ENCODE peak calls at places on chromosomes 6 and 20, in five cellular contexts. I is NB4, A is A673, U is GM23248, P is SJCRH30. C is an unnamed sample.

GRCh38 chr20:50977066-50978045 is 18.7 kb downstream of the MOCS3 start:
- DNase-seq in I (no peak), A (no peak), U (no peak), P (no peak), C (no peak)

GRCh38 chr20:23664954-23665353 is 23.9 kb downstream of the CST4 start:
- DNase-seq in I (no peak), A (no peak), U (no peak), P (no peak), C (no peak)

GRCh38 chr6:41371461-41371991 is 36.1 kb downstream of the NCR2 start:
- DNase-seq in I (peak; percentile 22), A (peak; percentile 52), U (peak; percentile 70), P (no peak), C (peak; percentile 89)

GRCh38 chr6:154410619-154411044 is 54.0 kb upstream of the IPCEF1 start:
- DNase-seq in I (no peak), A (peak; percentile 88), U (peak; percentile 95), P (peak; percentile 60), C (peak; percentile 67)

GRCh38 chr20:20318318-20319161 is 49.4 kb upstream of the INSM1 start:
- DNase-seq in I (peak; percentile 93), A (no peak), U (peak; percentile 21), P (no peak), C (no peak)

GRCh38 chr6:143842468-143842901 is 653 bp upstream of the LTV1 start:
- DNase-seq in I (no peak), A (no peak), U (peak; percentile 71), P (no peak), C (no peak)

GRCh38 chr6:105900120-105900937 is 185.8 kb upstream of the PRDM1 start:
- DNase-seq in I (peak; percentile 34), A (no peak), U (peak; percentile 90), P (no peak), C (peak; percentile 34)

GRCh38 chr6:169424821-169425240 is 171.2 kb upstream of the THBS2 start:
- DNase-seq in I (peak; percentile 54), A (no peak), U (peak; percentile 84), P (no peak), C (no peak)

GRCh38 chr6:124780621-124781020 is 181.6 kb upstream of the RNF217 start:
- DNase-seq in I (no peak), A (peak; percentile 79), U (peak; percentile 5), P (no peak), C (no peak)

GRCh38 chr20:50281831-50282591 is 91.4 kb downstream of the CEBPB start:
- DNase-seq in I (no peak), A (no peak), U (no peak), P (no peak), C (peak; percentile 55)

GRCh38 chr20:53723045-53723444 is 129.4 kb upstream of the ZNF217 start:
- DNase-seq in I (no peak), A (no peak), U (no peak), P (no peak), C (no peak)

GRCh38 chr6:53741001-53741400 is 53.8 kb upstream of the LRRC1 start:
- DNase-seq in I (no peak), A (no peak), U (no peak), P (no peak), C (no peak)

GRCh38 chr6:2749972-2750600 is 636 bp downstream of the MYLK4 start:
- DNase-seq in I (peak; percentile 82), A (peak; percentile 78), U (peak; percentile 61), P (peak; percentile 56), C (peak; percentile 49)

GRCh38 chr6:38311201-38311600 is 328.5 kb downstream of the BTBD9 start:
- DNase-seq in I (no peak), A (no peak), U (no peak), P (no peak), C (no peak)

GRCh38 chr20:58174708-58175287 is 53.7 kb downstream of the ANKRD60 start:
- DNase-seq in I (no peak), A (no peak), U (peak; percentile 55), P (peak; percentile 85), C (no peak)

GRCh38 chr6:161439093-161439492 is 165.2 kb upstream of the AGPAT4 start:
- DNase-seq in I (no peak), A (peak; percentile 48), U (peak; percentile 98), P (peak; percentile 91), C (no peak)

DNA sequence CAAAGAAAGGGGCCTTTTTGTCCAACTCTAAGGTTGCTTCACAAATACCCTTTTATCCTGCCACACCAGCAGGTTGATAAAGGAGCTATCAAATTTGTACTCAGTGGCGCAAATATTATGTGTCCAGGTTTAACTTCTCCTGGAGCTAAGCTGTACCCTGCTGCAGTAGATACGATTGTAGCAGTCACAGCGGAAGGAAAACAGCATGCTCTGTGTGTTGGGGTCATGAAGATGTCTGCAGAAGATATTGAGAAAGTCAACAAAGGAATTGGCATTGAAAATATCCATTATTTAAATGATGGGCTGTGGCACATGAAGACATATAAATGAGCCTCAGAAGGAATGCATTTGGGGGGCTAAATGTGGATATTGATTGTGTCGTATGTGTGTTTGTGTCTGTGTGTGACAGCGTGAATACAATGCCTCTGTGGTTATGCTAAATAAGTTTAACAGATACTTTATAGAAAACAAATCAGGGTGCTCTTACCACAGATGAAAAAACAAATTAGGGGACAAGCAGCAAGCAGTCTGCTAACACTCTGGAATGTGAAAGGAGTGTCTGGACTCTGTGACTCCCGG is 33.6 kb downstream of the HM13 start:
- DNase-seq in I (no peak), A (no peak), U (no peak), P (no peak), C (no peak)
- H3K4me3 ChIP-seq in I (peak overlapping the region; percentile 98), A (peak overlapping the region; percentile 60), U (peak overlapping the region; percentile 66), P (peak overlapping the region; percentile 62), C (peak overlapping the region; percentile 42)

GRCh38 chr6:44043036-44043478 is 84.2 kb downstream of the MRPL14 start:
- DNase-seq in I (peak; percentile 67), A (no peak), U (peak; percentile 56), P (no peak), C (peak; percentile 66)
- H3K4me3 ChIP-seq in I (no peak overlapping the region), A (no peak overlapping the region), U (no peak overlapping the region), P (no peak overlapping the region), C (no peak overlapping the region)

GRCh38 chr6:32115623-32116022 is 6.5 kb upstream of the TNXB start:
- DNase-seq in I (no peak), A (no peak), U (no peak), P (no peak), C (no peak)

GRCh38 chr6:32116674-32117073 is 7.5 kb upstream of the TNXB start:
- DNase-seq in I (peak; percentile 44), A (peak; percentile 59), U (peak; percentile 45), P (no peak), C (peak; percentile 54)

GRCh38 chr6:32117461-32117860 is 8.3 kb upstream of the TNXB start:
- DNase-seq in I (no peak), A (no peak), U (no peak), P (no peak), C (peak; percentile 53)

GRCh38 chr6:32120573-32121059 is 7.4 kb downstream of the ATF6B start:
- DNase-seq in I (no peak), A (no peak), U (no peak), P (no peak), C (no peak)

DNA sequence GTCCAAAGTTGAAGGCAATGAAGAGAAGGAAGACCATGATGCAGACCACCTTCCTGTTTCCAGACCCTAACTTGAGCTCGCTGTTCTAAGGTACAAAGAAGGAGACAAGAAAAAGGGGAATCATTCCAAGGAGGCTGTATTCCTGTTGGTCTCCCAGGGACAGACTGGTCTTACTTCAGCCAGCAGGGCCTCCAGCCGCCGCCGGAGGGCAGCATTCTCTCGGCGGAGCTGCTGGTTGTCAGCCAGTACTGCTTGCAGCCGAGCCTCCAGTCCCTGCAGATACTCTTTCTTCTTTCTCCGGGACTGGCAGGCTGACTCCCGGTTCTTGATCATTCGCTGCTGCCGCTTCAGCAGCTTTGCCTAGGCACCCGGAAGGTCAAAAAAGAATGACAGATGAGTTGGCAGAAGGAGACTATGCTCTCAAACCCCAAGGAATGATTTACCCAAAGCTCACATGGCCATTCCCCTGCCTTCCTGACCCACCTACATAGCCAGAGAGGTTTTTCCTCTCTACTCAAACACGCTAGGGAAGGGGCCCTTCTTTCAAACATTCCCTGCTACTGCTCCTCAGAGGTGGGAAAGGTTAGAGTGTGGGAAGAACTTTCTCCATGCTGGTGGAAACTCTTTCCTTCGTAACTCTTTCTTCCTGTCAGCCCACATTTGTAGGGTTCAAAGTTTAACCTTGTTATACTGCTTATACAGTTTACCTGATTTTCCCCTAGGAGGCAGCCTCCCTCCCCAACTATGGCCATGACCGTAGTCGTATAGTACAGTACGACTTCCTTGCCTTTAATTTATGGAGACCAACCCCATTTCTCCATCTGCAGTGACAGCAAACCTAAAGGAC is 9.0 kb downstream of the ATF6B start:
- DNase-seq in I (peak; percentile 84), A (peak; percentile 84), U (peak; percentile 92), P (peak; percentile 72), C (peak; percentile 88)
- H3K4me3 ChIP-seq in I (no peak overlapping the region), A (no peak overlapping the region), U (no peak overlapping the region), P (no peak overlapping the region), C (no peak overlapping the region)

GRCh38 chr6:11598687-11599086 is 61.1 kb downstream of the TMEM170B start:
- DNase-seq in I (no peak), A (no peak), U (no peak), P (no peak), C (peak; percentile 72)
- H3K4me3 ChIP-seq in I (no peak overlapping the region), A (no peak overlapping the region), U (no peak overlapping the region), P (no peak overlapping the region), C (no peak overlapping the region)

GRCh38 chr6:6836609-6837406 is 248.3 kb downstream of the LY86 start:
- DNase-seq in I (no peak), A (peak; percentile 85), U (no peak), P (no peak), C (no peak)
- H3K4me3 ChIP-seq in I (no peak overlapping the region), A (no peak overlapping the region), U (no peak overlapping the region), P (no peak overlapping the region), C (no peak overlapping the region)

GRCh38 chr6:107636486-107636885 is 146.6 kb downstream of the SOBP start:
- DNase-seq in I (no peak), A (no peak), U (no peak), P (no peak), C (peak; percentile 47)

GRCh38 chr6:107633680-107634141 is 143.8 kb downstream of the SOBP start:
- DNase-seq in I (no peak), A (no peak), U (no peak), P (no peak), C (no peak)

GRCh38 chr6:107632757-107633156 is 142.8 kb downstream of the SOBP start:
- DNase-seq in I (no peak), A (no peak), U (no peak), P (no peak), C (no peak)

GRCh38 chr6:107635058-107635515 is 145.2 kb downstream of the SOBP start:
- DNase-seq in I (no peak), A (no peak), U (no peak), P (no peak), C (no peak)

GRCh38 chr6:107634147-107635057 is 144.5 kb downstream of the SOBP start:
- DNase-seq in I (no peak), A (no peak), U (peak; percentile 59), P (no peak), C (no peak)
- H3K4me3 ChIP-seq in I (no peak overlapping the region), A (no peak overlapping the region), U (peak overlapping the region; percentile 59), P (no peak overlapping the region), C (no peak overlapping the region)

C was measured in mesendoderm.